ENCODE peak calls at places on chromosomes 1 and 21, in ten cellular contexts. R, N, Q, H, P, Z, I, W, K and T are unnamed samples.

GRCh38 chr1:161726631-161727342 is 5.4 kb downstream of the FCRLB start:
- DNase-seq in R (peak; percentile 79), N (peak; percentile 83), Q (peak; percentile 91), H (peak; percentile 95), P (peak; percentile 81), Z (peak; percentile 66), I (peak; percentile 63), W (peak; percentile 92), K (peak; percentile 92), T (peak; percentile 91)

GRCh38 chr1:117084231-117084630 is 24.1 kb downstream of the TTF2 start:
- DNase-seq in R (no peak), N (no peak), Q (no peak), H (no peak), P (no peak), Z (no peak), I (no peak), W (no peak), K (no peak), T (no peak)

GRCh38 chr1:159408862-159409400 is 23.1 kb upstream of the OR10J4 start:
- DNase-seq in R (no peak), N (no peak), Q (no peak), H (no peak), P (no peak), Z (no peak), I (no peak), W (no peak), K (no peak), T (no peak)

GRCh38 chr1:100657876-100658715 is 61.4 kb upstream of the VCAM1 start:
- DNase-seq in R (no peak), N (no peak), Q (no peak), H (no peak), P (no peak), Z (no peak), I (no peak), W (no peak), K (no peak), T (no peak)

GRCh38 chr1:198701766-198702539 is 63.1 kb downstream of the PTPRC start:
- DNase-seq in R (no peak), N (no peak), Q (no peak), H (no peak), P (no peak), Z (no peak), I (no peak), W (no peak), K (peak; percentile 51), T (no peak)

GRCh38 chr1:157774412-157774811 is 2.5 kb downstream of the FCRL2 start:
- DNase-seq in R (peak; percentile 29), N (no peak), Q (no peak), H (no peak), P (no peak), Z (no peak), I (no peak), W (no peak), K (no peak), T (no peak)

GRCh38 chr1:14674030-14674429 is 75.5 kb downstream of the KAZN start:
- DNase-seq in R (no peak), N (no peak), Q (no peak), H (no peak), P (no peak), Z (no peak), I (no peak), W (no peak), K (no peak), T (no peak)

GRCh38 chr1:183945432-183946308 is 91.9 kb downstream of the COLGALT2 start:
- DNase-seq in R (no peak), N (peak; percentile 13), Q (peak; percentile 88), H (no peak), P (peak; percentile 27), Z (no peak), I (no peak), W (no peak), K (peak; percentile 75), T (no peak)

GRCh38 chr1:63087966-63088365 is 234.4 kb upstream of the FOXD3 start:
- DNase-seq in R (no peak), N (no peak), Q (peak; percentile 88), H (no peak), P (peak; percentile 74), Z (no peak), I (no peak), W (no peak), K (peak; percentile 90), T (no peak)

GRCh38 chr1:38728176-38728908 is 131.2 kb downstream of the RRAGC start:
- DNase-seq in R (no peak), N (peak; percentile 74), Q (peak; percentile 8), H (no peak), P (no peak), Z (no peak), I (peak; percentile 3), W (no peak), K (peak; percentile 38), T (peak; percentile 92)

GRCh38 chr1:153404768-153405167 is 11.6 kb upstream of the S100A7A start:
- DNase-seq in R (peak; percentile 23), N (no peak), Q (peak; percentile 24), H (peak; percentile 92), P (peak; percentile 81), Z (peak; percentile 42), I (no peak), W (no peak), K (peak; percentile 73), T (peak; percentile 83)

GRCh38 chr1:47887959-47888629 is 109.1 kb downstream of the TRABD2B start:
- DNase-seq in R (no peak), N (no peak), Q (no peak), H (no peak), P (no peak), Z (no peak), I (no peak), W (no peak), K (no peak), T (no peak)

GRCh38 chr1:231926340-231926739 is 299.8 kb downstream of the DISC1 start:
- DNase-seq in R (no peak), N (no peak), Q (no peak), H (no peak), P (no peak), Z (no peak), I (no peak), W (no peak), K (no peak), T (no peak)

GRCh38 chr1:235532350-235532749 is 28.1 kb upstream of the B3GALNT2 start:
- DNase-seq in R (no peak), N (peak; percentile 36), Q (no peak), H (no peak), P (no peak), Z (no peak), I (no peak), W (no peak), K (no peak), T (no peak)

GRCh38 chr1:218743861-218744505 is 398.8 kb downstream of the TGFB2 start:
- DNase-seq in R (no peak), N (no peak), Q (no peak), H (no peak), P (no peak), Z (no peak), I (no peak), W (no peak), K (no peak), T (no peak)

GRCh38 chr1:41366428-41367101 is 5.3 kb downstream of the FOXO6 start:
- DNase-seq in R (no peak), N (no peak), Q (peak; percentile 48), H (peak; percentile 68), P (peak; percentile 20), Z (peak; percentile 48), I (no peak), W (peak; percentile 42), K (no peak), T (no peak)

GRCh38 chr1:37865348-37866119 is 6.1 kb upstream of the MTF1 start:
- DNase-seq in R (no peak), N (peak; percentile 57), Q (no peak), H (no peak), P (no peak), Z (no peak), I (no peak), W (no peak), K (no peak), T (no peak)

GRCh38 chr21:46229133-46229922 is 754 bp upstream of the LSS start:
- DNase-seq in R (no peak), N (no peak), Q (no peak), H (peak; percentile 94), P (no peak), Z (no peak), I (no peak), W (peak; percentile 43), K (no peak), T (no peak)

GRCh38 chr1:89935235-89935634 is 59.7 kb upstream of the ZNF326 start:
- DNase-seq in R (no peak), N (no peak), Q (no peak), H (no peak), P (no peak), Z (no peak), I (no peak), W (no peak), K (no peak), T (no peak)

GRCh38 chr1:186079084-186079684 is 295.9 kb downstream of the TPR start:
- DNase-seq in R (no peak), N (no peak), Q (peak; percentile 13), H (no peak), P (no peak), Z (no peak), I (no peak), W (no peak), K (no peak), T (no peak)

GRCh38 chr1:26861286-26861701 is 1.7 kb upstream of the SFN start:
- DNase-seq in R (no peak), N (peak; percentile 28), Q (peak; percentile 35), H (no peak), P (no peak), Z (no peak), I (no peak), W (no peak), K (no peak), T (no peak)

GRCh38 chr21:46635324-46636180 is at the start of gene PRMT2:
- DNase-seq in R (peak; percentile 97), N (peak; percentile 98), Q (peak; percentile 99), H (peak; percentile 99), P (peak; percentile 97), Z (peak; percentile 97), I (peak; percentile 71), W (peak; percentile 99), K (peak; percentile 97), T (peak; percentile 100)

GRCh38 chr21:33110340-33110715 is 40.4 kb downstream of the OLIG1 start:
- DNase-seq in R (no peak), N (no peak), Q (no peak), H (no peak), P (no peak), Z (no peak), I (no peak), W (no peak), K (no peak), T (no peak)

GRCh38 chr1:24236170-24237045 is 49.3 kb upstream of the IFNLR1 start:
- DNase-seq in R (no peak), N (peak; percentile 65), Q (no peak), H (no peak), P (no peak), Z (no peak), I (no peak), W (peak; percentile 17), K (peak; percentile 43), T (no peak)

GRCh38 chr1:35120458-35121133 is 41.4 kb downstream of the ZMYM1 start:
- DNase-seq in R (peak; percentile 10), N (peak; percentile 13), Q (no peak), H (no peak), P (peak; percentile 33), Z (peak; percentile 16), I (no peak), W (no peak), K (peak; percentile 54), T (no peak)

GRCh38 chr1:46691997-46692790 is 20.5 kb downstream of the TEX38 start:
- DNase-seq in R (peak; percentile 13), N (peak; percentile 12), Q (no peak), H (no peak), P (no peak), Z (no peak), I (no peak), W (peak; percentile 21), K (no peak), T (no peak)

GRCh38 chr1:234433563-234434285 is 45.3 kb downstream of the TARBP1 start:
- DNase-seq in R (no peak), N (no peak), Q (no peak), H (no peak), P (no peak), Z (no peak), I (no peak), W (no peak), K (no peak), T (no peak)

GRCh38 chr21:39730418-39731107 is 14.4 kb upstream of the IGSF5 start:
- DNase-seq in R (no peak), N (no peak), Q (no peak), H (no peak), P (no peak), Z (no peak), I (no peak), W (no peak), K (no peak), T (no peak)